ENCODE peak calls at places on chromosomes 1 and 21, in five cellular contexts. L is anterior cingulate cortex; X is sciatic nerve; R is activated T-helper 1 cell treated with anti-CD3 and anti-CD28 coated beads, Interleukin-12 subunit alpha, Interleukin-12 subunit beta, Interleukin-2, Interleukin-4 antibody, amounts not matched to agents 30 ng/mL and 10 ng/mL and 1 ng/mL, durations not matched to agents 14 hours and 24 hours and 36 hours; T is astrocyte. M is an unnamed sample.

GRCh38 chr21:43754948-43755781 is 20.9 kb downstream of the CSTB start:
- DNase-seq in T (no peak), R (no peak), X (no peak), L (no peak), M (no peak)

GRCh38 chr1:45954401-45954847 is 151.0 kb downstream of the MAST2 start:
- DNase-seq in R (no peak), X (no peak), L (no peak), T (peak), M (no peak)

GRCh38 chr1:224541072-224541790 is 74.9 kb upstream of the CNIH3 start:
- DNase-seq in R (no peak), X (no peak), T (no peak), L (no peak), M (no peak)

GRCh38 chr1:10795305-10796021 is 983 bp downstream of the CASZ1 start:
- DNase-seq in T (no peak), X (no peak), L (no peak), R (no peak), M (no peak)

GRCh38 chr1:205030916-205031315 is 12.1 kb upstream of the CNTN2 start:
- DNase-seq in L (no peak), R (no peak), X (no peak), T (no peak), M (no peak)

GRCh38 chr1:156108057-156108456 is 6.5 kb upstream of the LMNA start:
- DNase-seq in L (no peak), X (no peak), R (no peak), T (no peak), M (no peak)

GRCh38 chr1:204314893-204315735 is 44.6 kb downstream of the PLEKHA6 start:
- DNase-seq in X (no peak), T (no peak), L (no peak), R (no peak), M (no peak)

GRCh38 chr21:41631564-41632461 is 123.9 kb upstream of the TMPRSS2 start:
- DNase-seq in T (peak), R (no peak), X (peak), L (no peak), M (no peak)

GRCh38 chr1:24465099-24465498 is 37.5 kb upstream of the RCAN3 start:
- DNase-seq in X (no peak), R (no peak), T (no peak), L (no peak), M (no peak)

GRCh38 chr1:39269349-39269748 is 64.9 kb downstream of the MACF1 start:
- DNase-seq in T (no peak), X (no peak), L (no peak), R (no peak), M (no peak)

GRCh38 chr1:246219508-246220030 is 287.5 kb downstream of the SMYD3 start:
- DNase-seq in R (no peak), L (no peak), X (no peak), T (peak), M (no peak)

GRCh38 chr21:45280178-45280821 is 7.4 kb downstream of the POFUT2 start:
- DNase-seq in R (no peak), L (no peak), T (no peak), X (no peak), M (no peak)

GRCh38 chr1:201171063-201172036 is 17.1 kb upstream of the TMEM9 start:
- DNase-seq in X (no peak), T (no peak), L (peak), R (peak), M (peak)

GRCh38 chr1:192376387-192376786 is 59.6 kb downstream of the RGS21 start:
- DNase-seq in X (no peak), T (no peak), L (no peak), R (no peak), M (no peak)

GRCh38 chr1:5847013-5847654 is 145.1 kb downstream of the NPHP4 start:
- DNase-seq in T (peak), R (no peak), L (no peak), X (no peak), M (peak)

GRCh38 chr1:58870298-58870676 is 86.4 kb upstream of the JUN start:
- DNase-seq in T (peak), X (no peak), L (no peak), R (no peak), M (no peak)

GRCh38 chr1:178933709-178934573 is 63.1 kb upstream of the ANGPTL1 start:
- DNase-seq in X (no peak), T (no peak), L (no peak), R (no peak), M (no peak)

GRCh38 chr1:178536844-178537371 is 24.0 kb downstream of the TEX35 start:
- DNase-seq in R (no peak), X (no peak), T (peak), L (peak), M (peak)

GRCh38 chr1:87905651-87906050 is 577.0 kb downstream of the LMO4 start:
- DNase-seq in X (no peak), R (no peak), T (no peak), L (no peak), M (no peak)

GRCh38 chr1:36924282-36924791 is 110.0 kb downstream of the GRIK3 start:
- DNase-seq in R (peak), T (no peak), L (no peak), X (peak), M (peak)

GRCh38 chr1:240294566-240294965 is 202.9 kb downstream of the FMN2 start:
- DNase-seq in T (peak), L (no peak), X (no peak), R (no peak), M (no peak)

M was measured in HuH-7.5.